ENCODE peak calls at places on chromosomes 5 and 9, in nine cellular contexts. L is CD8-positive, alpha-beta memory T cell; F is endothelial cell of umbilical vein; U is uterus; W is PC-9; H is left lung; D is body of pancreas; X is pancreas; Y is gastrocnemius medialis. Z is an unnamed sample. For H3K36me3 and H3K4me1, the result is how much of the 10 kb centered on the place peaks cover.

GRCh38 chr5:90308787-90309585 is 100.6 kb downstream of the CETN3 start:
- DNase-seq in D (no peak), L (no peak), H (no peak), X (no peak), U (no peak), W (no peak), Y (no peak), F (no peak), Z (no peak)

GRCh38 chr5:56111404-56111781 is 116.6 kb upstream of the IL6ST start:
- DNase-seq in U (no peak), L (no peak), X (no peak), Y (no peak), F (no peak), W (no peak), D (no peak), H (no peak), Z (no peak)

GRCh38 chr5:162768962-162769464 is 668.4 kb upstream of the CCNG1 start:
- DNase-seq in U (no peak), W (no peak), L (no peak), F (no peak), D (no peak), H (no peak), Y (no peak), X (no peak), Z (no peak)

GRCh38 chr9:130459941-130460340 is 15.2 kb downstream of the ASS1 start:
- DNase-seq in H (no peak), X (no peak), W (no peak), Y (no peak), U (no peak), L (no peak), D (no peak), F (no peak), Z (no peak)

GRCh38 chr9:118961857-118962256 is 407.4 kb downstream of the BRINP1 start:
- DNase-seq in X (no peak), Y (no peak), F (no peak), U (no peak), H (no peak), D (no peak), L (no peak), W (peak), Z (no peak)

GRCh38 chr9:18245911-18246310 is 228.0 kb upstream of the ADAMTSL1 start:
- DNase-seq in F (no peak), Y (no peak), D (no peak), W (no peak), L (no peak), X (no peak), H (no peak), U (no peak), Z (no peak)

GRCh38 chr5:166031926-166032325 is 2259.5 kb upstream of the WWC1 start:
- DNase-seq in X (no peak), L (no peak), Y (no peak), H (no peak), U (no peak), W (no peak), D (no peak), F (no peak), Z (no peak)

GRCh38 chr9:106653111-106653697 is 209.8 kb upstream of the ZNF462 start:
- DNase-seq in D (no peak), L (no peak), Y (peak), W (no peak), X (no peak), U (no peak), F (no peak), H (no peak), Z (no peak)

GRCh38 chr9:123548749-123549545 is 192.9 kb downstream of the CRB2 start:
- DNase-seq in L (no peak), X (no peak), U (no peak), H (no peak), D (no peak), Y (no peak), W (no peak), F (peak), Z (no peak)

GRCh38 chr9:4207881-4208615 is 91.8 kb downstream of the GLIS3 start:
- DNase-seq in U (no peak), X (no peak), F (no peak), H (no peak), L (no peak), D (no peak), Y (no peak), W (no peak), Z (no peak)

GRCh38 chr9:98547606-98548005 is 161.1 kb downstream of the GABBR2 start:
- DNase-seq in L (no peak), H (no peak), D (no peak), Y (no peak), F (no peak), W (no peak), U (no peak), X (no peak), Z (no peak)

GRCh38 chr5:74035521-74035937 is 409.5 kb downstream of the ARHGEF28 start:
- DNase-seq in H (no peak), X (no peak), L (no peak), D (no peak), Y (peak), W (peak), U (peak), F (peak), Z (no peak)

GRCh38 chr9:120324996-120325642 is 254.8 kb downstream of the CDK5RAP2 start:
- DNase-seq in L (no peak), D (no peak), F (no peak), H (no peak), U (no peak), X (no peak), Y (no peak), W (no peak), Z (no peak)

GRCh38 chr5:137563646-137564474 is 64.7 kb upstream of the SPOCK1 start:
- DNase-seq in U (peak), W (no peak), F (peak), Y (no peak), D (no peak), L (no peak), X (no peak), H (no peak), Z (no peak)

GRCh38 chr5:154072782-154073171 is 34.0 kb downstream of the MFAP3 start:
- DNase-seq in Y (no peak), F (no peak), D (no peak), L (no peak), H (no peak), W (no peak), X (no peak), U (no peak), Z (no peak)

GRCh38 chr5:59560553-59560952 is 333.0 kb downstream of the PDE4D start:
- DNase-seq in F (no peak), X (no peak), U (no peak), W (no peak), L (no peak), D (no peak), H (no peak), Y (no peak), Z (no peak)

GRCh38 chr9:105459329-105459728 is 11.5 kb downstream of the FSD1L start:
- DNase-seq in Y (no peak), L (no peak), X (no peak), F (no peak), U (no peak), W (no peak), H (no peak), D (no peak), Z (no peak)

GRCh38 chr9:114428466-114428865 is 40.7 kb upstream of the AKNA start:
- DNase-seq in F (no peak), D (no peak), X (no peak), W (no peak), U (no peak), L (no peak), Y (no peak), H (no peak), Z (no peak)

GRCh38 chr9:111728617-111729366 is 65.9 kb downstream of the SHOC1 start:
- DNase-seq in W (peak), X (no peak), D (no peak), F (peak), L (no peak), Y (no peak), U (no peak), H (no peak), Z (no peak)

GRCh38 chr5:157734466-157734865 is 3.2 kb downstream of the THG1L start:
- DNase-seq in W (no peak), X (no peak), L (no peak), Y (no peak), H (no peak), U (no peak), F (no peak), D (no peak), Z (no peak)

GRCh38 chr5:125450803-125451202 is 704.4 kb upstream of the ZNF608 start:
- DNase-seq in U (no peak), X (no peak), W (no peak), D (no peak), F (no peak), Y (no peak), H (no peak), L (no peak), Z (no peak)

GRCh38 chr9:127142291-127142690 is 19.9 kb upstream of the ANGPTL2 start:
- DNase-seq in F (no peak), H (no peak), Y (no peak), L (no peak), D (no peak), X (no peak), U (no peak), W (no peak), Z (no peak)

GRCh38 chr5:57501414-57502321 is 19.1 kb upstream of the ACTBL2 start:
- DNase-seq in L (no peak), H (no peak), X (no peak), F (peak), Y (no peak), W (no peak), D (no peak), U (no peak), Z (no peak)

GRCh38 chr9:131804826-131805225 is 65.0 kb upstream of the RAPGEF1 start:
- DNase-seq in U (no peak), X (no peak), W (no peak), L (no peak), H (no peak), D (no peak), F (no peak), Y (no peak), Z (no peak)

GRCh38 chr9:115379719-115380118 is 261.8 kb upstream of the TNC start:
- DNase-seq in H (no peak), W (no peak), U (no peak), L (no peak), Y (no peak), D (no peak), F (no peak), X (no peak), Z (peak)

GRCh38 chr5:54741711-54742110 is 224.2 kb downstream of the SNX18 start:
- DNase-seq in W (no peak), Y (no peak), U (no peak), L (no peak), D (no peak), F (no peak), X (no peak), H (no peak), Z (no peak)

GRCh38 chr5:10591946-10592345 is 28.1 kb downstream of the ANKRD33B start:
- DNase-seq in F (peak), X (no peak), L (no peak), D (no peak), U (no peak), W (no peak), Y (no peak), H (no peak), Z (no peak)

GRCh38 chr5:161096591-161096990 is 244.6 kb upstream of the ATP10B start:
- DNase-seq in Y (no peak), L (no peak), F (no peak), D (no peak), X (no peak), U (no peak), W (no peak), H (no peak), Z (no peak)

DNA sequence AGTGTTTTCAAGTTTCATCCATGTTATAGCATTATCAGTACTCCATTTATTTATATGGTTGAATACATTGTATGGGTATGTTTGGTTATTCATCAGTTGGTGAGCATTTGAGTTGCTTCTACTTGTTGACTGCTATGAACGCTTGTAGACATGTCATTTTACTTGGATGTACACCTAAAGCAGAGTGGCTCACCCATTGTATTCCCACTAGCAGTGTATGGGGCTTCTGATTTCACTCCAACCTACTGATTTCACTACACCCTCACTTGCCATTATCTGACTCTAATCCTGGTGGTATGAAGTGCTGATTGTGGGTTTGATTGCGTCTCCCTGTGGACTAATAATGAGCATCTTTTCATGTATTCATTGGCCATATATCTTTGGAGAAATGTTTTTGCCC is 9.5 kb downstream of the NPM1 start:
- DNase-seq in H (no peak), X (no peak), D (no peak), F (no peak), Y (no peak), L (no peak), U (no peak), W (no peak), Z (no peak)
- H3K36me3 ChIP-seq in H (half or more), X (under half), D (under half), F (half or more), Y (half or more), L (half or more), U (under half), W (half or more), Z (under half)

DNA sequence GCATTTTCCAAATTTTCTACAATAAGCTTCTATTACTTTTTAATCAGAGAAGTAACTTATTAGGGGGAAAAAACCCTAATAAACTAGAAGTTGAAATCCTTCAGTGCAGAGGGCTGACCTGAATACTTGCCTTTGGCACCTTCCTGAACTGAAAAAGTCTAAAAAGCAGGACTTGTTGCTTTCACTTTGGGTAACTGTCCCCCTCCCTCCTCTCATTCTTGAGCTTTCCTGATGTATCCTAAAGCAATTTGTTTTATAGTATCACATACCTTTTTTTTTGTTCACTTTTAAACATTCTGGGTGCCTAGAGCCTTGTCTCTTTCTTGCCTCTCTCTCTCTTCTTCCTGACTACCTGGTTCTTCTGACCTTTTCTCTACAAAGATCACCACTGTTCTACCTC is 64.0 kb upstream of the ERBIN start:
- DNase-seq in F (no peak), X (no peak), L (no peak), U (no peak), D (no peak), Y (no peak), H (no peak), W (peak), Z (no peak)
- H3K4me3 ChIP-seq in F (no peak), X (no peak), L (no peak), U (no peak), D (no peak), Y (no peak), H (no peak), W (peak), Z (no peak)

GRCh38 chr9:78025186-78025585 is 6.4 kb downstream of the GNAQ start:
- DNase-seq in U (no peak), D (no peak), H (no peak), L (no peak), Y (no peak), W (no peak), X (no peak), F (no peak), Z (no peak)
- H3K4me1 ChIP-seq in U (under half), D (half or more), H (half or more), L (under half), Y (half or more), W (under half), X (under half), F (half or more), Z (under half)

GRCh38 chr5:95524423-95524822 is 30.4 kb downstream of the SKIC3 start:
- DNase-seq in H (no peak), U (no peak), L (no peak), D (no peak), Y (no peak), W (no peak), F (no peak), X (no peak), Z (no peak)

GRCh38 chr5:95530441-95530840 is 24.3 kb downstream of the SKIC3 start:
- DNase-seq in F (no peak), Y (no peak), L (no peak), D (no peak), H (no peak), X (no peak), U (no peak), W (no peak), Z (no peak)

GRCh38 chr5:95532415-95532814 is 22.4 kb downstream of the SKIC3 start:
- DNase-seq in Y (no peak), X (no peak), L (no peak), W (no peak), H (no peak), F (no peak), U (no peak), D (no peak), Z (no peak)

GRCh38 chr5:95531491-95531890 is 23.3 kb downstream of the SKIC3 start:
- DNase-seq in X (no peak), W (no peak), D (no peak), H (no peak), L (no peak), Y (no peak), U (no peak), F (no peak), Z (no peak)

DNA sequence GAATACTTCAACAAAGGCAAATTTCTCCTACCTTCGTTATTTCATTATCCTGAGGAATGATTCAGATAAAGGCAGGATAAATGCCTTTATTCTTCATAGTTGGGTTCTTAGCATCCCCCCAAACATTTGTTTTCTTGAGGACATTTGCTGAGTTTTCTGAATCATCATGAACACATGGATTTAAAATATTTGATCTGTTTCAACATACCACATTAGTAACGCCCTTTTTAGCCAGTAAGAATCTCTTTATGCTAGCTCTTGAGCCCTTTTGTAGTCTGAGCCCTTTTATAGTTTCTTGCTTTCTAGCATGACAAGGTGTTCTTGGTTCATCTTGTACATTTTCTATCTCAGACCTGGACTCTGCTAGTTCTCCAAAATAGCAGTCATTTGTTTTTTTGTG is 27.9 kb downstream of the SKIC3 start:
- DNase-seq in L (no peak), H (no peak), F (no peak), W (no peak), D (no peak), X (no peak), U (no peak), Y (no peak), Z (no peak)
- H3K36me3 ChIP-seq in L (under half), H (half or more), F (under half), W (under half), D (under half), X (under half), U (under half), Y (half or more), Z (under half)

DNA sequence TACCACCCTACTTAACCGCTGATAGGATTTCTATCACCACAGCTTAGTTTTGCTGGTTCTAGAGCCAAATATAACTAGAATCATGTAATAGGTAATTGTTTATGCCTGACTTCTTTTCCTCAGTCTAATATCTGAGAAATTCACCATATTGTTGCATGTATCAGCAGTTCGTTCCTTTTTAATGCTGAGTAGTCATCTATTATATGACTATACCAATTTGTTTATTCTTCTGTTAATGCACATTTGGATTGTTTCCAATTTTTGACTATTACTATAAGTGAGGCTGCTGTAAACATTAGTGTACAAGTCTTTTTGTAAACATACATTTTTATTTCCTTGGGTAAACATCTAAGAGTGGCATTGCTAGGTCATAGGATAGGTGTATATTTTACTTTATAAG is 25.9 kb downstream of the CSNK1G3 start:
- DNase-seq in F (no peak), L (no peak), W (no peak), U (no peak), Y (no peak), D (no peak), H (no peak), X (no peak), Z (no peak)
- H3K4me3 ChIP-seq in F (no peak), L (no peak), W (no peak), U (no peak), Y (no peak), D (no peak), H (no peak), X (no peak), Z (no peak)

GRCh38 chr5:510521-510920 is 13.7 kb downstream of the SLC9A3 start:
- DNase-seq in H (no peak), U (no peak), Y (no peak), F (no peak), D (no peak), X (no peak), L (no peak), W (no peak), Z (no peak)
- H3K4me1 ChIP-seq in H (under half), U (under half), Y (under half), F (under half), D (under half), X (under half), L (under half), W (under half), Z (under half)

GRCh38 chr5:95941756-95942155 is 19.9 kb downstream of the ELL2 start:
- DNase-seq in F (no peak), D (no peak), W (no peak), H (no peak), X (no peak), U (no peak), L (no peak), Y (no peak), Z (no peak)

GRCh38 chr5:95942968-95943367 is 18.7 kb downstream of the ELL2 start:
- DNase-seq in L (no peak), W (no peak), D (no peak), X (no peak), H (no peak), Y (no peak), U (no peak), F (no peak), Z (no peak)

GRCh38 chr5:95942414-95942813 is 19.2 kb downstream of the ELL2 start:
- DNase-seq in D (no peak), Y (no peak), W (no peak), L (no peak), F (no peak), X (no peak), H (no peak), U (no peak), Z (no peak)

GRCh38 chr5:95939465-95939864 is 22.2 kb downstream of the ELL2 start:
- DNase-seq in H (no peak), Y (no peak), U (no peak), X (no peak), W (no peak), D (no peak), L (no peak), F (no peak), Z (no peak)

DNA sequence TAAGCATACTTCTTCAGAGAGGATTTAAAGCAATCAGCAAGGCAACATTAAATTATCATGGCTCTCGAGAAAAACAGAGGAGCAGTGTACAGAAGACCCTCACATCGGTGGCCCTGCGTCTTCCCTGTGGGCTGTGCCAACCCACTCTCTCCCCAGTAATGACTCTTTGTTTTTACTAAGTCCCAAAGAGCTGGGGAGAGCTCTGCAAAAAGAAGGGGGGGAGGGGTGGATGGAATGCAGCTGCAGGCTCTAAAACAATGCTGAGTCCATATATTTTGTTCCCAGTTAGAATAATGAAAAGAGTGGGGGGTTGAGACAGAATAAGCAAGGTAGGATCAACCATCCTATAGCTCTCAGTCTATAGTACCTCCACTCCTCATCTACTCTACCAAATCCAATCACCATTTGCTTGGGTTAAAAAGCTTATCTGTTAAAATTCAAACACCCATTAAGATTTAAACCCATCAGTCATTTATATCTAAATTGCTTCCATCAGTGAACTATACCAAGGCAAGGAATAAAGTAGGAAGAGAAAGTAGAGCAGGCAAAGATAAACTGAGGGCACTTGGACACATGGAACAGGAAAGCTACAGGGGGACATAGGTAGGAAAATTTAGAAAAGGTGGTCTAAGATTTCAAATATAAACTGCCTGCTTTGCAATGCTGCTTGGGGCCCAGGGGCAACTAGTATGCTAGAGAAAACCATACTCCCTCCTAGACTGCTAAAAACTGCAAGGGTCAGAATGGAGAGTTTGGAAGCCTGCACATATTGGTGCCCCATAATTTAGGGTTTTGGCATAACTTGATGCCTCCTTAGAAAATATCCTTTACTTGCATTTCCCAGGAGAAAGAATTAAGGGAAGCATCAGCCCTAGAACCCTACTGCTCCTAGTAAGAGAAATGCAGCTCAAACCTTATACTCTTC is 20.6 kb downstream of the ELL2 start:
- DNase-seq in H (no peak), F (no peak), X (no peak), Y (no peak), L (no peak), W (no peak), D (no peak), U (no peak), Z (no peak)
- H3K36me3 ChIP-seq in H (under half), F (under half), X (under half), Y (under half), L (under half), W (under half), D (under half), U (under half), Z (under half)